ENCODE peak calls at places on chromosomes 7 and 10, in six cellular contexts. One of them, this sample, is unnamed.

GRCh38 chr10:99808285-99808684 is 25.8 kb downstream of the ABCC2 start:
- DNase-seq in A549: no peak
- DNase-seq in HepG2: no peak
- DNase-seq in endothelial cell of umbilical vein: no peak
- DNase-seq in NB4: no peak
- DNase-seq in GM12878: no peak
- DNase-seq in this sample: no peak

GRCh38 chr10:44983066-44983894 is 4.7 kb upstream of the DEPP1 start:
- DNase-seq in A549: no peak
- DNase-seq in HepG2: no peak
- DNase-seq in endothelial cell of umbilical vein: no peak
- DNase-seq in NB4: no peak
- DNase-seq in GM12878: no peak
- DNase-seq in this sample: no peak

GRCh38 chr7:156892086-156892800 is 740 bp downstream of the LMBR1 start:
- DNase-seq in A549: no peak
- DNase-seq in HepG2: peak
- DNase-seq in endothelial cell of umbilical vein: peak
- DNase-seq in NB4: peak
- DNase-seq in GM12878: no peak
- DNase-seq in this sample: peak

GRCh38 chr7:128835790-128836641 is 5.8 kb downstream of the FLNC start:
- DNase-seq in A549: no peak
- DNase-seq in HepG2: no peak
- DNase-seq in endothelial cell of umbilical vein: no peak
- DNase-seq in NB4: no peak
- DNase-seq in GM12878: no peak
- DNase-seq in this sample: no peak

GRCh38 chr10:71740069-71740468 is 20.5 kb upstream of the C10orf105 start:
- DNase-seq in A549: no peak
- DNase-seq in HepG2: no peak
- DNase-seq in endothelial cell of umbilical vein: no peak
- DNase-seq in NB4: no peak
- DNase-seq in GM12878: no peak
- DNase-seq in this sample: no peak

GRCh38 chr10:14953452-14954000 is 370 bp downstream of the DCLRE1C start:
- DNase-seq in A549: peak
- DNase-seq in HepG2: no peak
- DNase-seq in endothelial cell of umbilical vein: peak
- DNase-seq in NB4: peak
- DNase-seq in GM12878: peak
- DNase-seq in this sample: peak

GRCh38 chr7:126398285-126398684 is 854.5 kb downstream of the GRM8 start:
- DNase-seq in A549: no peak
- DNase-seq in HepG2: no peak
- DNase-seq in endothelial cell of umbilical vein: no peak
- DNase-seq in NB4: no peak
- DNase-seq in GM12878: no peak
- DNase-seq in this sample: no peak

GRCh38 chr7:101813414-101814019 is 3.9 kb upstream of the CUX1 start:
- DNase-seq in A549: no peak
- DNase-seq in HepG2: no peak
- DNase-seq in endothelial cell of umbilical vein: no peak
- DNase-seq in NB4: peak
- DNase-seq in GM12878: no peak
- DNase-seq in this sample: no peak

GRCh38 chr10:15624405-15625191 is 95.1 kb downstream of the ITGA8 start:
- DNase-seq in A549: no peak
- DNase-seq in HepG2: no peak
- DNase-seq in endothelial cell of umbilical vein: no peak
- DNase-seq in NB4: no peak
- DNase-seq in GM12878: no peak
- DNase-seq in this sample: no peak

GRCh38 chr7:79761876-79762429 is 308.5 kb upstream of the MAGI2 start:
- DNase-seq in A549: no peak
- DNase-seq in HepG2: no peak
- DNase-seq in endothelial cell of umbilical vein: peak
- DNase-seq in NB4: no peak
- DNase-seq in GM12878: no peak
- DNase-seq in this sample: no peak

GRCh38 chr10:8052970-8053445 is 1.5 kb upstream of the GATA3 start:
- DNase-seq in A549: no peak
- DNase-seq in HepG2: no peak
- DNase-seq in endothelial cell of umbilical vein: no peak
- DNase-seq in NB4: no peak
- DNase-seq in GM12878: no peak
- DNase-seq in this sample: no peak

GRCh38 chr10:65194131-65194530 is 1672.9 kb downstream of the REEP3 start:
- DNase-seq in A549: no peak
- DNase-seq in HepG2: no peak
- DNase-seq in endothelial cell of umbilical vein: no peak
- DNase-seq in NB4: no peak
- DNase-seq in GM12878: no peak
- DNase-seq in this sample: no peak
- TF ChIP-seq MYC in A549: no peak
- TF ChIP-seq MYC in HepG2: no peak
- TF ChIP-seq MYC in endothelial cell of umbilical vein: no peak
- TF ChIP-seq MYC in NB4: no peak
- TF ChIP-seq MYC in GM12878: no peak
- TF ChIP-seq MYC in this sample: no peak

DNA sequence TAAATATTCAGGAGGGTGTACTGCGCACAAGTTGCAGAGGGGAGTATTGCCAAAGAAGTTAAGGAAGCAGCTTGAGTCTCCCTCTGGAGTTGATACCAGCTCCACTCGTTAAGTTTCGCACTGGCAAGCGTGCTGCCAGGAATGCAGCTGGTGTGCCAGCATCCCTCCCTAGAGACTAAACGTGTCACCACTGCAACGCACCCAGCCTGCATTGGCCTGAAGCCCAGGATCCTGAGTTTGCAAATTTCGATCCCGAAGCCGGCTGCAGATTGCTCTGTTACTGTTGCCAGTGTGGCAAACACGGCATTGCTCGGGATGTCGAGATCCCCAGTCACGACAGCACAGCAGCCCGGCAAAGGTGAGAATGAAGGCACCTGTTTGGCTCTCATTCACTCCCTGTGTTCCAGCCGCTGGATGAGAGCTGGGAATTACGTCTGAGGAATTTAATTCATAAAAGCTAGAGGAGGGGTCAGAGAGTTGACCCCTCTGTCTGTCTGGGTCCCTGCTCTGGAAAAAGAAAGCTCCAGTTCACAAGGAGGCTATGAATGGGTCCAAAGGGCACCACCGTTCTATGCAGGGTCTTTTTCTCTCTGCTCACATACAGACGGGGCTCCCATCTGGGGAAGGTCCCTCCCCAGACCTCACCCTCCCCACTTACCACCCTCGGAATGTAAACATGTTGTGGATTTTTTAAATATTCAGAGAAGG is 61.0 kb downstream of the NRP1 start:
- DNase-seq in A549: peak
- DNase-seq in HepG2: peak
- DNase-seq in endothelial cell of umbilical vein: peak
- DNase-seq in NB4: no peak
- DNase-seq in GM12878: no peak
- DNase-seq in this sample: no peak
- TF ChIP-seq MYC in A549: peak
- TF ChIP-seq MYC in HepG2: no peak
- TF ChIP-seq MYC in endothelial cell of umbilical vein: peak
- TF ChIP-seq MYC in NB4: no peak
- TF ChIP-seq MYC in GM12878: no peak
- TF ChIP-seq MYC in this sample: no peak

GRCh38 chr7:50703654-50704053 is 79.0 kb downstream of the GRB10 start:
- DNase-seq in A549: no peak
- DNase-seq in HepG2: no peak
- DNase-seq in endothelial cell of umbilical vein: no peak
- DNase-seq in NB4: no peak
- DNase-seq in GM12878: no peak
- DNase-seq in this sample: no peak
- TF ChIP-seq MYC in A549: no peak
- TF ChIP-seq MYC in HepG2: no peak
- TF ChIP-seq MYC in endothelial cell of umbilical vein: no peak
- TF ChIP-seq MYC in NB4: no peak
- TF ChIP-seq MYC in GM12878: no peak
- TF ChIP-seq MYC in this sample: no peak

DNA sequence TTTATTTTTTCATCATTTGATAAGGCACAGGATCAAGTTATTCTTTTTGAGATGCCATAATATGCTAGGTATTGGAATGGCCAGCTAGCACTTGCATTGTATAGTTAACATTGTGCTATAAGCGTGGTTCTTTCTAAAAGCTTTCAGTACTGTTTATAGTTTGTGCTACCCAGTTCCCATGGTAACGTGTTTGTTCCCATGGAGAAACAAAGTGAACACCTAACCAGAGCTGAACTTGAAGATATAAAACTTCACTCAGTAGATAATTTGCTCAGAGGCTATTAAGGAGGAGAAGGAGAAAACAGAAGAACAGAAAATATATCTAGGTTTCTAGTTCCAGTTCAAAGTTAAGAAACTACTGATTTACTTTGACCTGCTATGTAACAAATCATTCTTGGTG is 23.6 kb upstream of the ITGB8 start:
- DNase-seq in A549: no peak
- DNase-seq in HepG2: no peak
- DNase-seq in endothelial cell of umbilical vein: peak
- DNase-seq in NB4: no peak
- DNase-seq in GM12878: peak
- DNase-seq in this sample: peak
- TF ChIP-seq MYC in A549: no peak
- TF ChIP-seq MYC in HepG2: no peak
- TF ChIP-seq MYC in endothelial cell of umbilical vein: no peak
- TF ChIP-seq MYC in NB4: no peak
- TF ChIP-seq MYC in GM12878: no peak
- TF ChIP-seq MYC in this sample: no peak

GRCh38 chr10:61592581-61592980 is 70.1 kb upstream of the CABCOCO1 start:
- DNase-seq in A549: peak
- DNase-seq in HepG2: peak
- DNase-seq in endothelial cell of umbilical vein: peak
- DNase-seq in NB4: peak
- DNase-seq in GM12878: no peak
- DNase-seq in this sample: peak
- TF ChIP-seq MYC in A549: no peak
- TF ChIP-seq MYC in HepG2: no peak
- TF ChIP-seq MYC in endothelial cell of umbilical vein: no peak
- TF ChIP-seq MYC in NB4: no peak
- TF ChIP-seq MYC in GM12878: no peak
- TF ChIP-seq MYC in this sample: no peak

GRCh38 chr10:92208736-92209135 is 82.1 kb downstream of the CPEB3 start:
- DNase-seq in A549: no peak
- DNase-seq in HepG2: no peak
- DNase-seq in endothelial cell of umbilical vein: peak
- DNase-seq in NB4: no peak
- DNase-seq in GM12878: no peak
- DNase-seq in this sample: no peak
- TF ChIP-seq MYC in A549: no peak
- TF ChIP-seq MYC in HepG2: no peak
- TF ChIP-seq MYC in endothelial cell of umbilical vein: no peak
- TF ChIP-seq MYC in NB4: no peak
- TF ChIP-seq MYC in GM12878: no peak
- TF ChIP-seq MYC in this sample: no peak

GRCh38 chr7:19674266-19674960 is 34.4 kb downstream of the POLR1F start:
- DNase-seq in A549: no peak
- DNase-seq in HepG2: no peak
- DNase-seq in endothelial cell of umbilical vein: no peak
- DNase-seq in NB4: peak
- DNase-seq in GM12878: no peak
- DNase-seq in this sample: no peak
- TF ChIP-seq MYC in A549: no peak
- TF ChIP-seq MYC in HepG2: no peak
- TF ChIP-seq MYC in endothelial cell of umbilical vein: no peak
- TF ChIP-seq MYC in NB4: no peak
- TF ChIP-seq MYC in GM12878: no peak
- TF ChIP-seq MYC in this sample: no peak

DNA sequence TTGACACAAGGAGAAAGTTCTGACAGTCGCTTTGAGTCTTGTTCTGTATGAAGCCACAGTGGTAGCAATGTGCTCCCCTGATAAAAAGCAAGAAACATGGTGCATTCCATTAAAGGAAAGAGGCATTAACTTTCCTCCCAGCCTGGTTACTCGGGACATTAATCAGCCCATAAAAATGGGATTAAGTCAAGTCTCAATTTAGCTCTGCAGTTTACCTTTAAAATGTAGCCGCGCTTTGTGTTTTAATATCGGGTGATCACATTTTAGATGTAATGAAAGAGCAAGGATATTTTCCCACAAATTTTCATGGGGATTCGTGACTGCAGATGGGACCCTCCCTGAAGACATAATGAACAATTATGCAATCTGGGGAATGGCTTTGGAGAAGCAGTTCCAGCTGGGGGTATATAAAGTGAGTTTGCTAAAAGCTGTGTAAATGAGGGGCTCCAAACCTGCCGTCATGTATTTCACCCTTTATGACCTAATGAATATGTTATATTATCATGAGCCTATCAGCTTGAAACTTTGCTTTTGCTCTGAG is 31.7 kb downstream of the BAMBI start:
- DNase-seq in A549: no peak
- DNase-seq in HepG2: no peak
- DNase-seq in endothelial cell of umbilical vein: no peak
- DNase-seq in NB4: no peak
- DNase-seq in GM12878: no peak
- DNase-seq in this sample: no peak
- TF ChIP-seq MYC in A549: no peak
- TF ChIP-seq MYC in HepG2: no peak
- TF ChIP-seq MYC in endothelial cell of umbilical vein: no peak
- TF ChIP-seq MYC in NB4: no peak
- TF ChIP-seq MYC in GM12878: no peak
- TF ChIP-seq MYC in this sample: no peak

GRCh38 chr10:109969907-109970306 is 37.9 kb upstream of the ADD3 start:
- DNase-seq in A549: no peak
- DNase-seq in HepG2: no peak
- DNase-seq in endothelial cell of umbilical vein: no peak
- DNase-seq in NB4: no peak
- DNase-seq in GM12878: no peak
- DNase-seq in this sample: no peak
- TF ChIP-seq MYC in A549: no peak
- TF ChIP-seq MYC in HepG2: no peak
- TF ChIP-seq MYC in endothelial cell of umbilical vein: no peak
- TF ChIP-seq MYC in NB4: no peak
- TF ChIP-seq MYC in GM12878: no peak
- TF ChIP-seq MYC in this sample: no peak